ENCODE peak calls at places on chromosomes 2 and 18, in four cellular contexts. U is neuronal stem cell, Z is fibroblast of the conjunctiva, I is T-helper 2 cell. B is an unnamed sample.

GRCh38 chr2:119208791-119209203 is 14.8 kb upstream of the STEAP3 start:
- DNase-seq in U (no peak), Z (no peak), I (no peak), B (peak)

GRCh38 chr2:43482974-43483373 is 112.9 kb downstream of the THADA start:
- DNase-seq in U (no peak), Z (no peak), I (no peak), B (no peak)

GRCh38 chr18:55356815-55357214 is 231.2 kb downstream of the TCF4 start:
- DNase-seq in U (no peak), Z (no peak), I (no peak), B (no peak)

GRCh38 chr2:23324281-23324680 is 60.7 kb upstream of the KLHL29 start:
- DNase-seq in U (no peak), Z (no peak), I (no peak), B (no peak)

GRCh38 chr2:11307764-11308415 is 36.5 kb downstream of the ROCK2 start:
- DNase-seq in U (no peak), Z (no peak), I (no peak), B (no peak)

GRCh38 chr2:216572582-216573578 is 60.3 kb upstream of the IGFBP2 start:
- DNase-seq in U (no peak), Z (peak), I (no peak), B (no peak)

GRCh38 chr2:25310965-25311865 is 30.5 kb downstream of the DNMT3A start:
- DNase-seq in U (no peak), Z (no peak), I (no peak), B (no peak)

GRCh38 chr2:139805378-139805777 is 1025.2 kb upstream of the NXPH2 start:
- DNase-seq in U (no peak), Z (no peak), I (no peak), B (no peak)

GRCh38 chr2:238921259-238921658 is 73.4 kb downstream of the TWIST2 start:
- DNase-seq in U (no peak), Z (no peak), I (no peak), B (no peak)

B was measured in T1000.